ENCODE peak calls at places on chromosomes 1 and 21, in ten cellular contexts. H is astrocyte of the spinal cord, E is OCI-LY7, J is NB4, N is A673, F is bronchial epithelial cell, K is choroid plexus epithelial cell, W is endodermal cell, T is HFF-Myc, A is ascending aorta. R is an unnamed sample.

GRCh38 chr21:45048026-45048698 is 26.2 kb upstream of the ADARB1 start:
- DNase-seq in F (no peak), A (peak; percentile 62), J (no peak), H (no peak), K (no peak), T (no peak), W (no peak), N (no peak), E (no peak), R (no peak)

GRCh38 chr1:43930168-43930948 is 3.2 kb upstream of the ARTN start:
- DNase-seq in N (peak; percentile 48), E (peak; percentile 49), W (peak; percentile 84), J (peak; percentile 44), F (no peak), A (no peak), K (no peak), T (no peak), H (no peak), R (no peak)

GRCh38 chr1:11690669-11691301 is 725 bp upstream of the DRAXIN start:
- DNase-seq in N (no peak), J (no peak), T (no peak), K (no peak), W (peak; percentile 80), F (no peak), E (no peak), H (no peak), A (no peak), R (no peak)

GRCh38 chr1:67446893-67447292 is 16.7 kb upstream of the SERBP1 start:
- DNase-seq in A (no peak), J (no peak), N (no peak), T (no peak), K (no peak), H (no peak), W (no peak), F (no peak), E (no peak), R (no peak)

GRCh38 chr1:96478228-96478627 is 243.4 kb upstream of the PTBP2 start:
- DNase-seq in J (no peak), F (no peak), E (no peak), H (no peak), W (no peak), K (no peak), T (no peak), N (no peak), A (no peak), R (no peak)

GRCh38 chr1:3086272-3086671 is 17.3 kb downstream of the PRDM16 start:
- DNase-seq in A (no peak), E (no peak), W (no peak), J (no peak), T (no peak), K (no peak), N (no peak), F (no peak), H (no peak), R (no peak)

GRCh38 chr1:168824418-168824817 is 95.4 kb upstream of the DPT start:
- DNase-seq in H (no peak), J (no peak), E (no peak), T (no peak), W (no peak), K (no peak), A (no peak), F (no peak), N (no peak), R (no peak)

GRCh38 chr1:157776971-157777386 is at the start of gene FCRL2:
- DNase-seq in T (no peak), W (no peak), N (no peak), J (peak; percentile 15), K (no peak), H (no peak), E (peak; percentile 58), A (no peak), F (no peak), R (peak; percentile 12)

GRCh38 chr1:14369526-14370213 is 228.8 kb upstream of the KAZN start:
- DNase-seq in K (no peak), H (no peak), T (no peak), F (no peak), N (no peak), A (no peak), E (peak; percentile 92), J (no peak), W (no peak), R (no peak)

GRCh38 chr1:233364695-233365539 is 37.4 kb downstream of the MAP3K21 start:
- DNase-seq in W (no peak), H (peak; percentile 41), N (peak; percentile 33), J (peak; percentile 5), F (peak; percentile 21), A (no peak), E (peak; percentile 12), K (peak; percentile 39), T (peak; percentile 7), R (no peak)

GRCh38 chr1:232650433-232650832 is 20.5 kb upstream of the SIPA1L2 start:
- DNase-seq in J (no peak), A (no peak), H (no peak), N (no peak), F (no peak), E (no peak), K (no peak), W (no peak), T (no peak), R (no peak)

GRCh38 chr1:236066828-236067386 is 2.0 kb upstream of the NID1 start:
- DNase-seq in N (no peak), H (no peak), F (no peak), K (no peak), J (peak; percentile 74), A (peak; percentile 72), T (no peak), W (no peak), E (no peak), R (no peak)

GRCh38 chr1:204721378-204722041 is 36.0 kb upstream of the LRRN2 start:
- DNase-seq in A (no peak), F (no peak), H (no peak), T (no peak), W (peak; percentile 72), J (no peak), N (no peak), K (no peak), E (no peak), R (no peak)

GRCh38 chr1:163822933-163823511 is 501.3 kb downstream of the NUF2 start:
- DNase-seq in F (no peak), W (no peak), A (no peak), H (no peak), N (no peak), J (no peak), E (no peak), K (no peak), T (no peak), R (no peak)

GRCh38 chr21:38753114-38754100 is 52.3 kb upstream of the ETS2 start:
- DNase-seq in H (no peak), T (no peak), J (no peak), F (peak; percentile 49), A (no peak), W (no peak), K (no peak), E (no peak), N (no peak), R (no peak)

GRCh38 chr1:150619576-150620509 is 9.6 kb downstream of the ENSA start:
- DNase-seq in T (peak; percentile 65), F (peak; percentile 88), J (peak; percentile 25), H (peak; percentile 81), E (peak; percentile 50), W (no peak), A (no peak), K (peak; percentile 80), N (peak; percentile 91), R (no peak)
- TF ChIP-seq CTCF in T (peak; percentile 33), F (peak; percentile 40), J (peak; percentile 12), H (peak; percentile 49), E (peak; percentile 76), W (peak; percentile 23), A (no peak), K (peak; percentile 51), N (peak; percentile 63), R (peak; percentile 46)

DNA sequence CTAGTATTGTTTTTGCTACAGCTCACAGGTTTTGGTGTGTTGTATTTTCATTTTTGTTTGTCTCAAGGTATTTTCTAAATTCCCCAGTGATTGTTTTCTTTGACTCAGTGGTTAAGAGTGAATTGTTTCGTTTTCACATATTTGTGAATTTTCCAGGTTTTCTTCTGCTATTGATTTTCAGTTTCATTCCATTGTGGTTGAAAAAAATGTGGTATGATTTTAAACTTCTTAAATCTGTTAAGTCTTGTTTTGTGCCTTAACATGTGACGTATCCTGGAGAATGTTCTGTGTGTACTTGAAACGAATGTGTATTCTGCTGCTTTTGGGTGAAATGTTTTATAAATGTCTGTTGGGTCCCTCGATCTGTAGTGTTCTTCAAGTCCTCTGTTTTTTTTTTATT is 117.9 kb downstream of the KIF26B start:
- DNase-seq in E (no peak), N (no peak), K (no peak), J (no peak), T (no peak), H (no peak), A (no peak), W (no peak), F (no peak), R (no peak)
- H3K4me3 ChIP-seq in E (no peak overlapping the region), N (no peak overlapping the region), K (no peak overlapping the region), J (no peak overlapping the region), T (no peak overlapping the region), H (no peak overlapping the region), A (no peak overlapping the region), W (no peak overlapping the region), F (no peak overlapping the region), R (no peak overlapping the region)

DNA sequence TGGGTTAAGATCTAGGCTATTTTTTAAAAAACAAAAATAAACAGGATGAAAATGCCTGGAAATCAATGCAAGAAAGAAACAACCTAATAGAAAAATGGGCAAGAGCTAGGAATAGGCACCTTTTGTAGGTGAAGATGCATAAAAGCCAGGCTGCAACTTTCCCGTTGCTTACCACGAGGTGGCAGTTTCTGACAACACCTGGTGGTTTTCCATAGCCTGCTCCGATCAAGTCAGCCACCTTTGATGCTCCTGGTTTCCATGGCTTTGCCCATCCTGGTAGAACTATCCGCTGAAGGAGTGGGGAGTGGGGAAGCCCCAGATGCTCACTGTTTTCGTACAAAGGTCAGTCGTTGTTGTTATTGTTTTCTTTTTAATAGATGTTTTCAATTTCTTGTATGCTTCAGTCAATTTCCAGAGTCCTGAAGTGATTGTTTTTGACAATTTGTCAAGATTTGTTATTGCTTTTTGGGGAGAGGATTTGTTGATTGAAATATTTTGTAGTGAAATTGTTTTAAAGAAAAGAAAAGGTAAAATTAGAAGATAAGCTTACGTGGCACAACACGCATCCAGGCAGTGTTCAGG is 24.1 kb downstream of the UBE2Q1 start:
- DNase-seq in T (no peak), N (peak; percentile 19), F (peak; percentile 62), K (peak; percentile 54), A (no peak), J (peak; percentile 18), W (peak; percentile 85), E (peak; percentile 49), H (no peak), R (no peak)
- TF ChIP-seq CTCF in T (peak; percentile 47), N (peak; percentile 60), F (peak; percentile 77), K (peak; percentile 63), A (no peak), J (peak; percentile 31), W (peak; percentile 80), E (peak; percentile 77), H (peak; percentile 55), R (peak; percentile 74)

GRCh38 chr1:50126962-50127715 is 18.4 kb downstream of the ELAVL4 start:
- DNase-seq in K (no peak), N (no peak), F (no peak), J (no peak), A (no peak), W (peak; percentile 47), E (no peak), H (peak; percentile 7), T (no peak), R (no peak)

GRCh38 chr1:50132495-50132894 is 23.8 kb downstream of the ELAVL4 start:
- DNase-seq in N (no peak), T (no peak), A (no peak), J (no peak), W (no peak), F (no peak), K (no peak), E (no peak), H (no peak), R (no peak)

GRCh38 chr1:50129201-50129600 is 20.5 kb downstream of the ELAVL4 start:
- DNase-seq in T (no peak), J (no peak), N (no peak), E (no peak), K (no peak), W (no peak), F (no peak), A (no peak), H (no peak), R (no peak)
- H3K4me3 ChIP-seq in T (no peak overlapping the region), J (no peak overlapping the region), N (no peak overlapping the region), E (no peak overlapping the region), K (no peak overlapping the region), W (no peak overlapping the region), F (no peak overlapping the region), A (no peak overlapping the region), H (no peak overlapping the region), R (no peak overlapping the region)